ENCODE peak calls at places on chromosomes 5 and 9, in four cellular contexts. One of them, this sample, is unnamed.

GRCh38 chr5:170631471-170632195 is 127.8 kb downstream of the KCNIP1 start:
- DNase-seq in mucosa of descending colon: no peak
- DNase-seq in CD8-positive, alpha-beta T cell: no peak
- DNase-seq in SK-N-SH: peak
- DNase-seq in this sample: no peak

GRCh38 chr9:22682536-22683392 is 236.1 kb downstream of the DMRTA1 start:
- DNase-seq in mucosa of descending colon: no peak
- DNase-seq in CD8-positive, alpha-beta T cell: no peak
- DNase-seq in SK-N-SH: no peak
- DNase-seq in this sample: no peak

GRCh38 chr5:146291421-146292074 is 47.1 kb upstream of the POU4F3 start:
- DNase-seq in mucosa of descending colon: no peak
- DNase-seq in CD8-positive, alpha-beta T cell: no peak
- DNase-seq in SK-N-SH: peak
- DNase-seq in this sample: peak

GRCh38 chr5:145668714-145669113 is 166.4 kb downstream of the PRELID2 start:
- DNase-seq in mucosa of descending colon: no peak
- DNase-seq in CD8-positive, alpha-beta T cell: no peak
- DNase-seq in SK-N-SH: no peak
- DNase-seq in this sample: no peak

GRCh38 chr9:76371901-76372300 is 22.3 kb downstream of the RFK start:
- DNase-seq in mucosa of descending colon: no peak
- DNase-seq in CD8-positive, alpha-beta T cell: no peak
- DNase-seq in SK-N-SH: no peak
- DNase-seq in this sample: no peak

GRCh38 chr9:36136277-36136893 is at the start of gene GLIPR2:
- DNase-seq in mucosa of descending colon: peak
- DNase-seq in CD8-positive, alpha-beta T cell: peak
- DNase-seq in SK-N-SH: peak
- DNase-seq in this sample: no peak

GRCh38 chr5:17426104-17426739 is 71.8 kb upstream of the TAF11L2 start:
- DNase-seq in mucosa of descending colon: no peak
- DNase-seq in CD8-positive, alpha-beta T cell: no peak
- DNase-seq in SK-N-SH: no peak
- DNase-seq in this sample: no peak

GRCh38 chr5:57595530-57596098 is 113.0 kb upstream of the ACTBL2 start:
- DNase-seq in mucosa of descending colon: no peak
- DNase-seq in CD8-positive, alpha-beta T cell: no peak
- DNase-seq in SK-N-SH: no peak
- DNase-seq in this sample: no peak

GRCh38 chr5:150255659-150256415 is 33.7 kb downstream of the CAMK2A start:
- DNase-seq in mucosa of descending colon: no peak
- DNase-seq in CD8-positive, alpha-beta T cell: no peak
- DNase-seq in SK-N-SH: peak
- DNase-seq in this sample: no peak

GRCh38 chr9:38066907-38067610 is 2.0 kb downstream of the SHB start:
- DNase-seq in mucosa of descending colon: peak
- DNase-seq in CD8-positive, alpha-beta T cell: peak
- DNase-seq in SK-N-SH: no peak
- DNase-seq in this sample: no peak

GRCh38 chr9:33131505-33132248 is 35.5 kb downstream of the B4GALT1 start:
- DNase-seq in mucosa of descending colon: no peak
- DNase-seq in CD8-positive, alpha-beta T cell: no peak
- DNase-seq in SK-N-SH: no peak
- DNase-seq in this sample: no peak

GRCh38 chr5:32076699-32077695 is 97.1 kb downstream of the GOLPH3 start:
- DNase-seq in mucosa of descending colon: no peak
- DNase-seq in CD8-positive, alpha-beta T cell: peak
- DNase-seq in SK-N-SH: peak
- DNase-seq in this sample: peak

GRCh38 chr9:69798737-69799136 is 21.9 kb upstream of the CFAP95 start:
- DNase-seq in mucosa of descending colon: no peak
- DNase-seq in CD8-positive, alpha-beta T cell: no peak
- DNase-seq in SK-N-SH: no peak
- DNase-seq in this sample: no peak

GRCh38 chr9:107727113-107727780 is 237.7 kb upstream of the KLF4 start:
- DNase-seq in mucosa of descending colon: no peak
- DNase-seq in CD8-positive, alpha-beta T cell: no peak
- DNase-seq in SK-N-SH: no peak
- DNase-seq in this sample: no peak

GRCh38 chr5:139743804-139744203 is 51.8 kb upstream of the PSD2 start:
- DNase-seq in mucosa of descending colon: no peak
- DNase-seq in CD8-positive, alpha-beta T cell: no peak
- DNase-seq in SK-N-SH: no peak
- DNase-seq in this sample: no peak

GRCh38 chr5:44002381-44002901 is 386.8 kb downstream of the FGF10 start:
- DNase-seq in mucosa of descending colon: no peak
- DNase-seq in CD8-positive, alpha-beta T cell: no peak
- DNase-seq in SK-N-SH: no peak
- DNase-seq in this sample: no peak

GRCh38 chr9:96383165-96383939 is at the start of gene SLC35D2:
- DNase-seq in mucosa of descending colon: peak
- DNase-seq in CD8-positive, alpha-beta T cell: peak
- DNase-seq in SK-N-SH: peak
- DNase-seq in this sample: no peak

GRCh38 chr5:157215143-157215825 is 34.6 kb downstream of the ITK start:
- DNase-seq in mucosa of descending colon: no peak
- DNase-seq in CD8-positive, alpha-beta T cell: no peak
- DNase-seq in SK-N-SH: no peak
- DNase-seq in this sample: no peak

GRCh38 chr5:174571662-174572397 is 152.6 kb upstream of the MSX2 start:
- DNase-seq in mucosa of descending colon: peak
- DNase-seq in CD8-positive, alpha-beta T cell: no peak
- DNase-seq in SK-N-SH: peak
- DNase-seq in this sample: no peak

GRCh38 chr9:75993434-75993833 is 103.0 kb downstream of the PCSK5 start:
- DNase-seq in mucosa of descending colon: no peak
- DNase-seq in CD8-positive, alpha-beta T cell: no peak
- DNase-seq in SK-N-SH: no peak
- DNase-seq in this sample: no peak

GRCh38 chr5:54638090-54638489 is 120.5 kb downstream of the SNX18 start:
- DNase-seq in mucosa of descending colon: no peak
- DNase-seq in CD8-positive, alpha-beta T cell: no peak
- DNase-seq in SK-N-SH: no peak
- DNase-seq in this sample: no peak

GRCh38 chr5:81852277-81853004 is 101.5 kb upstream of the SSBP2 start:
- DNase-seq in mucosa of descending colon: peak
- DNase-seq in CD8-positive, alpha-beta T cell: peak
- DNase-seq in SK-N-SH: peak
- DNase-seq in this sample: no peak

GRCh38 chr5:45796959-45797553 is 100.9 kb upstream of the HCN1 start:
- DNase-seq in mucosa of descending colon: no peak
- DNase-seq in CD8-positive, alpha-beta T cell: no peak
- DNase-seq in SK-N-SH: no peak
- DNase-seq in this sample: no peak

GRCh38 chr5:10400834-10401233 is 40.8 kb upstream of the ROPN1L start:
- DNase-seq in mucosa of descending colon: no peak
- DNase-seq in CD8-positive, alpha-beta T cell: no peak
- DNase-seq in SK-N-SH: no peak
- DNase-seq in this sample: no peak

GRCh38 chr9:128600111-128600510 is 47.7 kb downstream of the SPTAN1 start:
- DNase-seq in mucosa of descending colon: no peak
- DNase-seq in CD8-positive, alpha-beta T cell: no peak
- DNase-seq in SK-N-SH: no peak
- DNase-seq in this sample: no peak

GRCh38 chr5:160252916-160253315 is 23.6 kb downstream of the FABP6 start:
- DNase-seq in mucosa of descending colon: no peak
- DNase-seq in CD8-positive, alpha-beta T cell: no peak
- DNase-seq in SK-N-SH: no peak
- DNase-seq in this sample: no peak

GRCh38 chr9:101485873-101486692 is 47.6 kb upstream of the RNF20 start:
- DNase-seq in mucosa of descending colon: peak
- DNase-seq in CD8-positive, alpha-beta T cell: no peak
- DNase-seq in SK-N-SH: peak
- DNase-seq in this sample: no peak

DNA sequence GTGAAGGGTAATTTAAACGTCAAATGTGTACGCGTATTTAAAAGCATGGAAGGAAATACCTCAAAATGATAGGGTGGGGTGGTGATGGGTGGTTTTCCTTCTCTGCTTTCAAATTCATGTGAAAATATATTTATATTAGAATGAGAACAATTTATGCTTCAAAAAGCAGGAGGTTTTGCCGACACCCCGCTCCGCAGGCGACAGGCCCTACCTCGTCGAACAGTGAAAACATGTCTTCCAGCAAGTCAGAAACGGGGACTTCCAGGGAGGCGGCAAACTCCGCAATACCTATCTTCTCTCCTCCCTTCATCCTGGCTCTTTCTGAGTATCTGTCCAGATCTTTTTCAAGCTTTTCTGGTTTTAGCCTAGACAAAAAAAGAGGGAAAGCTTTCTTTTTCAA is 28.5 kb upstream of the SLC6A3 start:
- DNase-seq in mucosa of descending colon: no peak
- DNase-seq in CD8-positive, alpha-beta T cell: no peak
- DNase-seq in SK-N-SH: peak
- DNase-seq in this sample: no peak
- H3K4me3 ChIP-seq in mucosa of descending colon: no peak
- H3K4me3 ChIP-seq in CD8-positive, alpha-beta T cell: no peak
- H3K4me3 ChIP-seq in SK-N-SH: no peak
- H3K4me3 ChIP-seq in this sample: no peak

GRCh38 chr9:135649508-135649907 is 10.2 kb upstream of the GLT6D1 start:
- DNase-seq in mucosa of descending colon: no peak
- DNase-seq in CD8-positive, alpha-beta T cell: no peak
- DNase-seq in SK-N-SH: no peak
- DNase-seq in this sample: no peak
- H3K4me3 ChIP-seq in mucosa of descending colon: no peak
- H3K4me3 ChIP-seq in CD8-positive, alpha-beta T cell: no peak
- H3K4me3 ChIP-seq in SK-N-SH: no peak
- H3K4me3 ChIP-seq in this sample: no peak

GRCh38 chr9:15422355-15423327 is at the start of gene SNAPC3:
- DNase-seq in mucosa of descending colon: peak
- DNase-seq in CD8-positive, alpha-beta T cell: peak
- DNase-seq in SK-N-SH: peak
- DNase-seq in this sample: peak

GRCh38 chr9:15420796-15421195 is 1.9 kb upstream of the SNAPC3 start:
- DNase-seq in mucosa of descending colon: no peak
- DNase-seq in CD8-positive, alpha-beta T cell: no peak
- DNase-seq in SK-N-SH: no peak
- DNase-seq in this sample: no peak

GRCh38 chr9:15426019-15426418 is 3.3 kb downstream of the SNAPC3 start:
- DNase-seq in mucosa of descending colon: no peak
- DNase-seq in CD8-positive, alpha-beta T cell: no peak
- DNase-seq in SK-N-SH: no peak
- DNase-seq in this sample: no peak

GRCh38 chr9:15421532-15421931 is 1.1 kb upstream of the SNAPC3 start:
- DNase-seq in mucosa of descending colon: peak
- DNase-seq in CD8-positive, alpha-beta T cell: no peak
- DNase-seq in SK-N-SH: no peak
- DNase-seq in this sample: no peak

DNA sequence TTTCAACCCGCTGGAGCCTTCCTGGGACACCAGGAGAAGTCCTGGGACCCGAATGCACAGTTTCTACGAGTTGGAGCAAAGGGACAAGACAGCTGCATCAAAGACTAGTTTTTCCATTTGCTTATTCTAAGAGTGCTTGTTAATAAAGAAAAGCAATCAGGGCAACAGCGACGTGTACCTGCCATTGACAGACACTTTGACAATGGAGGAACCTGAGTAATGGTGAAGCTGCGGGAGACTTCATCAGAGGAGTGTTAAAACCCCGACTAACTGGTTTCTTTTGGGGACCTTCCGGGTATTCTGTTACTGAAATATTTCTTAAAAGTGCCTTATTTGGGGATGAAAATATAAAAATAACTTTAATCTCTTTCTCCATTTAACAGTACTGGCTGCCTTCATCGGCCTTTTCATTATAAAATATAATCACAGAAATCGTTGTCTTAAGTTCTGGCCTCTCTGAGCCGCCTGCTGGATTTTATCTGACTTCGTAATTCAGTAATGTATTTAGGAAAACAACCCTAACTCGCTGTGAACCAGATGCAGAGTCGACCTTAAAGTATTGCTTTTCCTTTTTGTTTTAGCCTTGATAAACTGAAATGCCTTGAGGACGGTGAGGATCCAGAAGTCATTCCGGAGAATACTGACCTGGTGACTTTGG is 781 bp downstream of the SNAPC3 start:
- DNase-seq in mucosa of descending colon: no peak
- DNase-seq in CD8-positive, alpha-beta T cell: no peak
- DNase-seq in SK-N-SH: peak
- DNase-seq in this sample: no peak
- H3K4me3 ChIP-seq in mucosa of descending colon: peak
- H3K4me3 ChIP-seq in CD8-positive, alpha-beta T cell: peak
- H3K4me3 ChIP-seq in SK-N-SH: peak
- H3K4me3 ChIP-seq in this sample: peak

GRCh38 chr5:179343021-179343781 is 2.1 kb downstream of the ADAMTS2 start:
- DNase-seq in mucosa of descending colon: no peak
- DNase-seq in CD8-positive, alpha-beta T cell: no peak
- DNase-seq in SK-N-SH: no peak
- DNase-seq in this sample: no peak

GRCh38 chr5:179344301-179345178 is 721 bp downstream of the ADAMTS2 start:
- DNase-seq in mucosa of descending colon: no peak
- DNase-seq in CD8-positive, alpha-beta T cell: no peak
- DNase-seq in SK-N-SH: peak
- DNase-seq in this sample: no peak

GRCh38 chr5:179343902-179344300 is 1.4 kb downstream of the ADAMTS2 start:
- DNase-seq in mucosa of descending colon: no peak
- DNase-seq in CD8-positive, alpha-beta T cell: no peak
- DNase-seq in SK-N-SH: peak
- DNase-seq in this sample: no peak

GRCh38 chr5:179340465-179340864 is 4.8 kb downstream of the ADAMTS2 start:
- DNase-seq in mucosa of descending colon: no peak
- DNase-seq in CD8-positive, alpha-beta T cell: no peak
- DNase-seq in SK-N-SH: no peak
- DNase-seq in this sample: no peak

DNA sequence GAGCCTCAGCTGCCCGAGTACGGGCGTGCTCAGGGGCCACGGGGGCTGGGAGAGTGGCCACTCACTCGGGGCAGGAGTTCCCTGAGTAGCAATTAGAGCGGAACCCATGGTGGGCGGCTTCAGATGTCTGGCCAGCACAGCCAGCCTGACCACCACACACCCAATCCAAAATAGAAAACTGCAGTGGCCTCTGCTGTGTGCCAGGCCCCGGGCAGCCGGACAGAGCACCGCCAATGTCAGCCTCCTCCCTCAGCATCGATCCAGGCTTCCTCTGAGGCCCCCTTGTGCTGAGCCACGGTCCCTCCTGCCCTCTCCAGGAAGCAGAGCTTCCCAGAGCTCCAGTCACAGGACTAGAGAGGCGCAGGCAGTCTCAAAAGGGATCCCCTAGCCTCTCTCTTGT is 2.7 kb downstream of the ADAMTS2 start:
- DNase-seq in mucosa of descending colon: no peak
- DNase-seq in CD8-positive, alpha-beta T cell: no peak
- DNase-seq in SK-N-SH: peak
- DNase-seq in this sample: no peak
- H3K4me3 ChIP-seq in mucosa of descending colon: no peak
- H3K4me3 ChIP-seq in CD8-positive, alpha-beta T cell: no peak
- H3K4me3 ChIP-seq in SK-N-SH: peak
- H3K4me3 ChIP-seq in this sample: no peak